ENCODE peak calls at places on chromosomes 3 and 15, in four cellular contexts. One of them, this sample, is unnamed.

GRCh38 chr3:112773864-112774263 is 72.8 kb downstream of the CD200R1L start:
- DNase-seq in NT2/D1: no peak
- DNase-seq in H1: no peak
- DNase-seq in HepG2: no peak
- DNase-seq in this sample: no peak

GRCh38 chr3:16303037-16303436 is 38.0 kb downstream of the OXNAD1 start:
- DNase-seq in NT2/D1: no peak
- DNase-seq in H1: no peak
- DNase-seq in HepG2: no peak
- DNase-seq in this sample: no peak

GRCh38 chr3:113783463-113783862 is 36.6 kb downstream of the ATP6V1A start:
- DNase-seq in NT2/D1: no peak
- DNase-seq in H1: no peak
- DNase-seq in HepG2: no peak
- DNase-seq in this sample: no peak

GRCh38 chr3:2967851-2968250 is 142.3 kb downstream of the IL5RA start:
- DNase-seq in NT2/D1: no peak
- DNase-seq in H1: no peak
- DNase-seq in HepG2: no peak
- DNase-seq in this sample: no peak

GRCh38 chr3:172646439-172647015 is 64.3 kb downstream of the NCEH1 start:
- DNase-seq in NT2/D1: no peak
- DNase-seq in H1: no peak
- DNase-seq in HepG2: no peak
- DNase-seq in this sample: peak

GRCh38 chr15:41106947-41107346 is 9.1 kb downstream of the INO80 start:
- DNase-seq in NT2/D1: no peak
- DNase-seq in H1: no peak
- DNase-seq in HepG2: no peak
- DNase-seq in this sample: no peak

GRCh38 chr3:53709856-53710674 is 136.2 kb downstream of the CHDH start:
- DNase-seq in NT2/D1: peak
- DNase-seq in H1: peak
- DNase-seq in HepG2: peak
- DNase-seq in this sample: peak

GRCh38 chr3:170033489-170033888 is 4.3 kb upstream of the GPR160 start:
- DNase-seq in NT2/D1: no peak
- DNase-seq in H1: no peak
- DNase-seq in HepG2: no peak
- DNase-seq in this sample: no peak

GRCh38 chr3:129015388-129016105 is 14.4 kb downstream of the EFCC1 start:
- DNase-seq in NT2/D1: no peak
- DNase-seq in H1: no peak
- DNase-seq in HepG2: no peak
- DNase-seq in this sample: no peak

GRCh38 chr15:86336051-86336788 is 256.5 kb downstream of the AGBL1 start:
- DNase-seq in NT2/D1: no peak
- DNase-seq in H1: no peak
- DNase-seq in HepG2: no peak
- DNase-seq in this sample: no peak

GRCh38 chr15:99443768-99444446 is 121.9 kb upstream of the MEF2A start:
- DNase-seq in NT2/D1: no peak
- DNase-seq in H1: no peak
- DNase-seq in HepG2: no peak
- DNase-seq in this sample: no peak

GRCh38 chr15:51283026-51283425 is 55.4 kb downstream of the CYP19A1 start:
- DNase-seq in NT2/D1: no peak
- DNase-seq in H1: no peak
- DNase-seq in HepG2: no peak
- DNase-seq in this sample: no peak

GRCh38 chr3:158731938-158732855 is at the start of gene RARRES1:
- DNase-seq in NT2/D1: no peak
- DNase-seq in H1: no peak
- DNase-seq in HepG2: no peak
- DNase-seq in this sample: no peak

GRCh38 chr3:142853270-142854163 is 35.4 kb downstream of the PCOLCE2 start:
- DNase-seq in NT2/D1: no peak
- DNase-seq in H1: no peak
- DNase-seq in HepG2: peak
- DNase-seq in this sample: no peak

GRCh38 chr3:181568248-181568647 is 143.5 kb upstream of the SOX2 start:
- DNase-seq in NT2/D1: no peak
- DNase-seq in H1: no peak
- DNase-seq in HepG2: no peak
- DNase-seq in this sample: no peak

GRCh38 chr15:90347666-90348065 is 4.4 kb upstream of the ZNF774 start:
- DNase-seq in NT2/D1: no peak
- DNase-seq in H1: no peak
- DNase-seq in HepG2: no peak
- DNase-seq in this sample: no peak

GRCh38 chr3:146511402-146512134 is 32.8 kb downstream of the PLSCR1 start:
- DNase-seq in NT2/D1: no peak
- DNase-seq in H1: no peak
- DNase-seq in HepG2: no peak
- DNase-seq in this sample: no peak

GRCh38 chr3:158488670-158489069 is 82.3 kb upstream of the MLF1 start:
- DNase-seq in NT2/D1: no peak
- DNase-seq in H1: no peak
- DNase-seq in HepG2: no peak
- DNase-seq in this sample: peak

GRCh38 chr3:115697263-115698053 is 74.1 kb downstream of the GAP43 start:
- DNase-seq in NT2/D1: no peak
- DNase-seq in H1: no peak
- DNase-seq in HepG2: no peak
- DNase-seq in this sample: no peak

GRCh38 chr3:10204921-10205320 is 40.2 kb downstream of the IRAK2 start:
- DNase-seq in NT2/D1: no peak
- DNase-seq in H1: no peak
- DNase-seq in HepG2: no peak
- DNase-seq in this sample: no peak

GRCh38 chr15:27673766-27674445 is 425.2 kb downstream of the OCA2 start:
- DNase-seq in NT2/D1: no peak
- DNase-seq in H1: no peak
- DNase-seq in HepG2: no peak
- DNase-seq in this sample: no peak

GRCh38 chr15:44029003-44029402 is 166.1 kb downstream of the FRMD5 start:
- DNase-seq in NT2/D1: no peak
- DNase-seq in H1: no peak
- DNase-seq in HepG2: no peak
- DNase-seq in this sample: no peak
- TF ChIP-seq SUZ12 in NT2/D1: no peak
- TF ChIP-seq SUZ12 in H1: no peak
- TF ChIP-seq SUZ12 in HepG2: no peak
- TF ChIP-seq SUZ12 in this sample: no peak

GRCh38 chr3:13532661-13533060 is 16.3 kb upstream of the FBLN2 start:
- DNase-seq in NT2/D1: no peak
- DNase-seq in H1: no peak
- DNase-seq in HepG2: no peak
- DNase-seq in this sample: no peak
- TF ChIP-seq SUZ12 in NT2/D1: no peak
- TF ChIP-seq SUZ12 in H1: no peak
- TF ChIP-seq SUZ12 in HepG2: no peak
- TF ChIP-seq SUZ12 in this sample: no peak

GRCh38 chr3:135690664-135691063 is 274.9 kb upstream of the PPP2R3A start:
- DNase-seq in NT2/D1: no peak
- DNase-seq in H1: no peak
- DNase-seq in HepG2: no peak
- DNase-seq in this sample: no peak

GRCh38 chr3:135694142-135694541 is 271.4 kb upstream of the PPP2R3A start:
- DNase-seq in NT2/D1: peak
- DNase-seq in H1: peak
- DNase-seq in HepG2: no peak
- DNase-seq in this sample: no peak
- TF ChIP-seq SUZ12 in NT2/D1: no peak
- TF ChIP-seq SUZ12 in H1: no peak
- TF ChIP-seq SUZ12 in HepG2: no peak
- TF ChIP-seq SUZ12 in this sample: no peak

GRCh38 chr15:48905870-48906269 is 27.9 kb downstream of the EID1 start:
- DNase-seq in NT2/D1: no peak
- DNase-seq in H1: no peak
- DNase-seq in HepG2: no peak
- DNase-seq in this sample: no peak
- TF ChIP-seq SUZ12 in NT2/D1: no peak
- TF ChIP-seq SUZ12 in H1: no peak
- TF ChIP-seq SUZ12 in HepG2: no peak
- TF ChIP-seq SUZ12 in this sample: no peak